ENCODE peak calls at places on chromosomes 6 and 20, in ten cellular contexts. R is NCI-H345; G is activated T-cell treated with anti-CD3 and anti-CD28 coated beads for 1 hour; L is NCI-H1105; S is lower leg skin; V is right cardiac atrium; B is hypothalamus; J is heart left ventricle; A is skeletal muscle cell; F is activated T-helper 2 cell treated with anti-CD3 and anti-CD28 coated beads, Interferon-gamma antibody, Interleukin-2, Interleukin-4, amounts not matched to agents 10 μg/mL and 5 μg/mL and 100 μg/mL, durations not matched to agents 14 hours and 24 hours and 36 hours. O is an unnamed sample.

GRCh38 chr6:36912583-36912982 is 26.8 kb downstream of the C6orf89 start:
- DNase-seq in A (peak; percentile 59), R (no peak), J (no peak), S (no peak), L (no peak), G (peak; percentile 26), F (peak; percentile 78), B (no peak), V (no peak), O (peak; percentile 56)

GRCh38 chr20:62944184-62944583 is 6.2 kb downstream of the GID8 start:
- DNase-seq in L (no peak), S (no peak), R (no peak), J (peak; percentile 6), G (no peak), B (no peak), V (no peak), A (no peak), F (no peak), O (no peak)

GRCh38 chr20:36873498-36874189 is 2.3 kb upstream of the TLDC2 start:
- DNase-seq in A (no peak), F (no peak), V (no peak), S (no peak), L (no peak), B (no peak), R (no peak), J (no peak), G (no peak), O (no peak)

GRCh38 chr6:41966961-41967311 is 25.3 kb upstream of the CCND3 start:
- DNase-seq in J (no peak), R (no peak), S (no peak), V (no peak), G (no peak), F (no peak), L (no peak), B (no peak), A (no peak), O (no peak)

GRCh38 chr6:157982580-157983438 is 1.1 kb downstream of the SYNJ2 start:
- DNase-seq in L (no peak), A (no peak), V (no peak), S (no peak), G (no peak), R (no peak), J (no peak), B (no peak), F (no peak), O (no peak)

GRCh38 chr6:163726037-163726695 is 311.6 kb downstream of the QKI start:
- DNase-seq in L (no peak), B (no peak), J (no peak), S (no peak), G (no peak), A (no peak), V (no peak), F (no peak), R (no peak), O (no peak)

GRCh38 chr20:57451356-57451755 is 60.2 kb downstream of the RBM38 start:
- DNase-seq in A (no peak), G (no peak), F (no peak), V (no peak), L (no peak), J (no peak), B (no peak), R (no peak), S (no peak), O (no peak)

GRCh38 chr20:31918471-31919105 is 33.3 kb downstream of the PDRG1 start:
- DNase-seq in J (no peak), V (no peak), L (no peak), A (no peak), S (no peak), F (no peak), R (no peak), B (no peak), G (no peak), O (no peak)

GRCh38 chr6:16285467-16286150 is 47.2 kb downstream of the GMPR start:
- DNase-seq in V (no peak), B (no peak), L (no peak), J (no peak), F (no peak), A (no peak), G (no peak), R (no peak), S (no peak), O (no peak)

GRCh38 chr6:149727793-149728498 is 10.0 kb upstream of the LATS1 start:
- DNase-seq in S (no peak), F (no peak), B (no peak), R (no peak), G (no peak), L (no peak), J (no peak), V (no peak), A (no peak), O (no peak)

GRCh38 chr6:114096553-114097172 is 125.7 kb upstream of the HDAC2 start:
- DNase-seq in L (peak; percentile 71), A (no peak), J (no peak), F (no peak), G (no peak), R (peak; percentile 27), B (no peak), V (no peak), S (no peak), O (no peak)

GRCh38 chr6:158536084-158536890 is 23.6 kb upstream of the TMEM181 start:
- DNase-seq in V (peak; percentile 92), G (peak; percentile 53), F (peak; percentile 64), S (no peak), L (peak; percentile 89), A (peak; percentile 34), R (peak; percentile 74), J (peak; percentile 66), B (no peak), O (peak; percentile 60)

GRCh38 chr20:4961746-4962145 is 39.6 kb downstream of the SLC23A2 start:
- DNase-seq in J (no peak), V (no peak), S (no peak), B (no peak), A (peak; percentile 26), F (peak; percentile 17), R (no peak), G (no peak), L (no peak), O (peak; percentile 6)

GRCh38 chr6:145963216-145964068 is 716 bp downstream of the SHPRH start:
- DNase-seq in B (peak; percentile 69), L (peak; percentile 67), V (peak; percentile 82), G (peak; percentile 23), J (peak; percentile 58), S (peak; percentile 36), A (peak; percentile 14), R (peak; percentile 28), F (peak; percentile 24), O (peak; percentile 31)

GRCh38 chr6:20312581-20312980 is 89.1 kb upstream of the E2F3 start:
- DNase-seq in V (no peak), G (no peak), A (no peak), J (no peak), L (no peak), B (no peak), S (no peak), R (no peak), F (no peak), O (no peak)

GRCh38 chr20:50221501-50222323 is 31.1 kb downstream of the CEBPB start:
- DNase-seq in J (peak; percentile 49), S (no peak), V (peak; percentile 66), A (no peak), F (no peak), B (no peak), L (no peak), G (no peak), R (no peak), O (no peak)

GRCh38 chr20:52598306-52598705 is 373.9 kb upstream of the TSHZ2 start:
- DNase-seq in R (no peak), F (no peak), V (no peak), L (no peak), G (no peak), B (no peak), A (no peak), S (no peak), J (no peak), O (no peak)

O was measured in CD4-positive, alpha-beta T cell.